ENCODE peak calls at places on chromosome 12, in five cellular contexts. Q, J, I, P and S are unnamed samples.

GRCh38 chr12:109264095-109264942 is 44.8 kb downstream of the FOXN4 start:
- DNase-seq in Q (peak; percentile 46), I (peak; percentile 87), J (peak; percentile 7), P (peak; percentile 12), S (peak; percentile 99)

GRCh38 chr12:2264622-2265306 is 212.0 kb downstream of the CACNA1C start:
- DNase-seq in I (no peak), Q (no peak), P (no peak), J (peak; percentile 92), S (peak; percentile 47)

GRCh38 chr12:67826946-67827719 is 162.1 kb upstream of the IFNG-AS1 start:
- DNase-seq in P (no peak), I (no peak), J (no peak), Q (no peak), S (no peak)

GRCh38 chr12:57654042-57654441 is 21.0 kb upstream of the B4GALNT1 start:
- DNase-seq in Q (no peak), P (no peak), J (no peak), I (no peak), S (no peak)

GRCh38 chr12:43104524-43104923 is 447.5 kb downstream of the ADAMTS20 start:
- DNase-seq in J (no peak), P (no peak), I (no peak), Q (no peak), S (no peak)

GRCh38 chr12:76259660-76260389 is 88.4 kb downstream of the BBS10 start:
- DNase-seq in J (peak; percentile 72), P (no peak), I (no peak), Q (no peak), S (no peak)

GRCh38 chr12:20807192-20808080 is 3.1 kb upstream of the SLCO1B3 start:
- DNase-seq in Q (no peak), I (no peak), P (no peak), J (no peak), S (no peak)

GRCh38 chr12:22500100-22500499 is 44.2 kb downstream of the C2CD5 start:
- DNase-seq in I (no peak), J (no peak), P (no peak), Q (no peak), S (no peak)

GRCh38 chr12:106585862-106586534 is 3.2 kb downstream of the RFX4 start:
- DNase-seq in J (no peak), Q (no peak), P (no peak), I (peak; percentile 17), S (peak; percentile 91)

GRCh38 chr12:51222461-51222860 is 4.6 kb upstream of the POU6F1 start:
- DNase-seq in P (no peak), Q (no peak), I (peak; percentile 42), J (no peak), S (no peak)

GRCh38 chr12:28065889-28066630 is 93.5 kb upstream of the PTHLH start:
- DNase-seq in Q (no peak), J (no peak), I (no peak), P (no peak), S (no peak)

GRCh38 chr12:6816598-6816997 is 5.0 kb upstream of the GPR162 start:
- DNase-seq in Q (no peak), J (no peak), I (no peak), P (no peak), S (no peak)

GRCh38 chr12:66111605-66112004 is 18.9 kb downstream of the LLPH start:
- DNase-seq in I (no peak), J (no peak), P (no peak), Q (no peak), S (no peak)

GRCh38 chr12:30806989-30807694 is 52.4 kb upstream of the CAPRIN2 start:
- DNase-seq in J (no peak), P (no peak), I (peak; percentile 68), Q (peak; percentile 47), S (peak; percentile 81)

GRCh38 chr12:131082795-131083194 is 129.1 kb downstream of the ADGRD1 start:
- DNase-seq in I (no peak), Q (no peak), J (no peak), P (no peak), S (peak; percentile 31)